ENCODE peak calls at places on chromosomes 2 and 18, in eight cellular contexts. C, Q, Z, Y, V, J, O and S are unnamed samples.
A peak's percentile ranks its signal among the peaks of the same experiment; 100 is the strongest.

GRCh38 chr2:235314371-235314915 is 179.4 kb upstream of the AGAP1 start:
- DNase-seq in C (no peak), Q (no peak), Z (no peak), Y (no peak), V (no peak), J (no peak), O (no peak), S (no peak)

GRCh38 chr2:110740747-110741349 is 8.5 kb downstream of the ACOXL start:
- DNase-seq in C (no peak), Q (no peak), Z (no peak), Y (no peak), V (no peak), J (no peak), O (no peak), S (no peak)

GRCh38 chr18:73283788-73284187 is 416.0 kb upstream of the NETO1 start:
- DNase-seq in C (no peak), Q (no peak), Z (no peak), Y (no peak), V (no peak), J (no peak), O (no peak), S (no peak)

GRCh38 chr2:32746554-32747133 is 118.8 kb downstream of the TTC27 start:
- DNase-seq in C (no peak), Q (no peak), Z (no peak), Y (no peak), V (no peak), J (no peak), O (no peak), S (no peak)

GRCh38 chr2:216942465-216942864 is 82.6 kb upstream of the TNP1 start:
- DNase-seq in C (no peak), Q (no peak), Z (no peak), Y (no peak), V (no peak), J (no peak), O (no peak), S (no peak)

GRCh38 chr2:134540954-134541353 is 177.8 kb downstream of the TMEM163 start:
- DNase-seq in C (no peak), Q (no peak), Z (no peak), Y (peak; percentile 49), V (no peak), J (no peak), O (no peak), S (no peak)

GRCh38 chr2:20609349-20609994 is 41.4 kb downstream of the HS1BP3 start:
- DNase-seq in C (no peak), Q (no peak), Z (peak; percentile 30), Y (no peak), V (no peak), J (peak; percentile 17), O (no peak), S (no peak)

GRCh38 chr18:28408528-28408927 is 231.6 kb upstream of the CDH2 start:
- DNase-seq in C (no peak), Q (no peak), Z (no peak), Y (no peak), V (no peak), J (no peak), O (no peak), S (no peak)

GRCh38 chr2:61910603-61911002 is 5.1 kb downstream of the COMMD1 start:
- DNase-seq in C (no peak), Q (no peak), Z (no peak), Y (no peak), V (no peak), J (peak; percentile 16), O (no peak), S (no peak)

GRCh38 chr2:98469862-98470544 is 25.3 kb downstream of the INPP4A start:
- DNase-seq in C (no peak), Q (no peak), Z (no peak), Y (no peak), V (no peak), J (peak; percentile 48), O (no peak), S (no peak)

GRCh38 chr2:12514631-12515437 is 201.9 kb upstream of the TRIB2 start:
- DNase-seq in C (peak; percentile 34), Q (no peak), Z (no peak), Y (no peak), V (no peak), J (peak; percentile 74), O (no peak), S (no peak)

GRCh38 chr18:26568926-26569700 is 20.8 kb upstream of the KCTD1 start:
- DNase-seq in C (no peak), Q (no peak), Z (no peak), Y (no peak), V (no peak), J (no peak), O (no peak), S (no peak)

GRCh38 chr18:26777316-26778053 is 88.0 kb downstream of the AQP4 start:
- DNase-seq in C (no peak), Q (no peak), Z (no peak), Y (no peak), V (no peak), J (no peak), O (no peak), S (no peak)

GRCh38 chr2:104620840-104621239 is 233.1 kb upstream of the POU3F3 start:
- DNase-seq in C (no peak), Q (no peak), Z (no peak), Y (no peak), V (peak; percentile 25), J (no peak), O (no peak), S (no peak)

GRCh38 chr2:74762789-74763188 is 71.1 kb upstream of the HK2 start:
- DNase-seq in C (no peak), Q (no peak), Z (no peak), Y (no peak), V (peak; percentile 20), J (no peak), O (no peak), S (no peak)

GRCh38 chr2:132463719-132464118 is 47.1 kb downstream of the GPR39 start:
- DNase-seq in C (no peak), Q (no peak), Z (no peak), Y (no peak), V (no peak), J (no peak), O (no peak), S (no peak)

GRCh38 chr2:169330555-169330889 is 31.8 kb downstream of the LRP2 start:
- DNase-seq in C (no peak), Q (no peak), Z (no peak), Y (no peak), V (no peak), J (no peak), O (no peak), S (no peak)

GRCh38 chr2:121195036-121195435 is 90.0 kb downstream of the TFCP2L1 start:
- DNase-seq in C (no peak), Q (no peak), Z (peak; percentile 20), Y (no peak), V (no peak), J (no peak), O (no peak), S (no peak)

GRCh38 chr18:47100214-47100831 is 50.0 kb downstream of the HDHD2 start:
- DNase-seq in C (peak; percentile 69), Q (peak; percentile 56), Z (no peak), Y (peak; percentile 62), V (peak; percentile 15), J (peak; percentile 83), O (peak; percentile 37), S (peak; percentile 26)

GRCh38 chr2:134218928-134219707 is 34.8 kb upstream of the MGAT5 start:
- DNase-seq in C (peak; percentile 46), Q (peak; percentile 40), Z (peak; percentile 56), Y (no peak), V (peak; percentile 51), J (peak; percentile 78), O (no peak), S (peak; percentile 35)